ENCODE peak calls at places on chromosome 16, in four cellular contexts. U, F, X and R are unnamed samples. For H3K4me1 and H3K27me3, the result is how much of the 10 kb centered on the place peaks cover.

GRCh38 chr16:81625544-81626152 is 153.4 kb upstream of the PLCG2 start:
- DNase-seq in U (no peak), F (no peak), X (no peak), R (peak)

GRCh38 chr16:66485361-66485760 is 58.3 kb downstream of the BEAN1 start:
- DNase-seq in U (no peak), F (no peak), X (no peak), R (no peak)

GRCh38 chr16:83951544-83951943 is 1.5 kb upstream of the OSGIN1 start:
- DNase-seq in U (no peak), F (no peak), X (no peak), R (no peak)

GRCh38 chr16:89722392-89723278 is 1.3 kb downstream of the ZNF276 start:
- DNase-seq in U (no peak), F (peak), X (peak), R (peak)

GRCh38 chr16:85454171-85454883 is 158.8 kb upstream of the GSE1 start:
- DNase-seq in U (no peak), F (no peak), X (no peak), R (no peak)

GRCh38 chr16:85370881-85371651 is 242.1 kb upstream of the GSE1 start:
- DNase-seq in U (peak), F (no peak), X (no peak), R (peak)

GRCh38 chr16:19086322-19087199 is 19.1 kb downstream of the COQ7 start:
- DNase-seq in U (peak), F (peak), X (peak), R (peak)

GRCh38 chr16:87228363-87228762 is 88.8 kb downstream of the C16orf95 start:
- DNase-seq in U (no peak), F (no peak), X (no peak), R (no peak)

GRCh38 chr16:90035902-90036301 is 16.6 kb upstream of the DBNDD1 start:
- DNase-seq in U (no peak), F (no peak), X (no peak), R (no peak)

GRCh38 chr16:66741131-66741900 is 10.1 kb downstream of the DYNC1LI2 start:
- DNase-seq in U (peak), F (no peak), X (no peak), R (peak)

GRCh38 chr16:74939688-74940087 is 45.2 kb downstream of the WDR59 start:
- DNase-seq in U (no peak), F (no peak), X (no peak), R (no peak)

GRCh38 chr16:86365513-86366040 is 144.8 kb upstream of the FOXF1 start:
- DNase-seq in U (no peak), F (no peak), X (no peak), R (no peak)

GRCh38 chr16:4322121-4323035 is 6.5 kb downstream of the GLIS2 start:
- DNase-seq in U (no peak), F (no peak), X (no peak), R (no peak)

GRCh38 chr16:4324871-4325740 is 9.2 kb downstream of the GLIS2 start:
- DNase-seq in U (no peak), F (no peak), X (no peak), R (peak)

GRCh38 chr16:4323845-4324478 is 8.1 kb downstream of the GLIS2 start:
- DNase-seq in U (peak), F (no peak), X (peak), R (peak)

GRCh38 chr16:4323071-4323844 is 7.4 kb downstream of the GLIS2 start:
- DNase-seq in U (no peak), F (no peak), X (no peak), R (no peak)

GRCh38 chr16:4324479-4324868 is 8.6 kb downstream of the GLIS2 start:
- DNase-seq in U (no peak), F (no peak), X (no peak), R (no peak)
- H3K4me3 ChIP-seq in U (no peak), F (no peak), X (no peak), R (no peak)

DNA sequence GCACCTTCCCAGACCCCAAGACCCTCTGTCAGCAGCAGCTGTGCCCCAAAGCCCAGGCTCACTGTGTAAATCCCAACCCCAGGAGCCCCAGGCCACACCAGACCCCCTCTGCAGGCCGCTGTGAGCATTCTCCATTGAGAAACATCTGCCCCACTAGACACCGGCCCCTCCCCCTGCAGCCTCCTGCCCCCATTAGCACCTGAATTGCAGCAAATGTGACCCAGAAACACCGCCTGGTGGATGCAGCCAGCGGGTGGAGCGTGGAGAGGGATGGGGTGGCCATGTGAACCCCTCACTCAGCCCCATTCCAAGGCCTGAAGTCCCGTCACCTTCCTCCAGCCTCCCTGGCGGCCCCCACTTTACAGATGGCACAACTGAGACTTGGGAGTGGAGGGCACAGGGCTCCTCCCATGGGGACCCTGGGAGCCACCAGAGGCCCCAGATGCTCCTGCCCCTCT is 2.2 kb downstream of the UBALD1 start:
- DNase-seq in U (peak), F (no peak), X (peak), R (no peak)
- H3K4me1 ChIP-seq in U (under half), F (under half), X (under half), R (under half)

GRCh38 chr16:73546351-73546845 is 498.5 kb upstream of the ZFHX3 start:
- DNase-seq in U (peak), F (no peak), X (peak), R (no peak)
- H3K27me3 ChIP-seq in U (under half), F (under half), X (under half), R (under half)

GRCh38 chr16:2981177-2981898 is 1.1 kb upstream of the PKMYT1 start:
- DNase-seq in U (no peak), F (no peak), X (peak), R (peak)
- H3K4me3 ChIP-seq in U (no peak), F (peak), X (peak), R (no peak)

GRCh38 chr16:49698416-49698815 is 157.5 kb downstream of the ZNF423 start:
- DNase-seq in U (peak), F (no peak), X (peak), R (peak)
- H3K4me1 ChIP-seq in U (under half), F (under half), X (half or more), R (under half)

GRCh38 chr16:28100810-28101532 is 37.5 kb upstream of the GSG1L start:
- DNase-seq in U (no peak), F (no peak), X (no peak), R (no peak)

GRCh38 chr16:28096974-28097373 is 33.5 kb upstream of the GSG1L start:
- DNase-seq in U (no peak), F (no peak), X (no peak), R (peak)

GRCh38 chr16:28098959-28099945 is 35.7 kb upstream of the GSG1L start:
- DNase-seq in U (no peak), F (no peak), X (no peak), R (no peak)

GRCh38 chr16:28098171-28098958 is 34.9 kb upstream of the GSG1L start:
- DNase-seq in U (no peak), F (no peak), X (no peak), R (peak)

DNA sequence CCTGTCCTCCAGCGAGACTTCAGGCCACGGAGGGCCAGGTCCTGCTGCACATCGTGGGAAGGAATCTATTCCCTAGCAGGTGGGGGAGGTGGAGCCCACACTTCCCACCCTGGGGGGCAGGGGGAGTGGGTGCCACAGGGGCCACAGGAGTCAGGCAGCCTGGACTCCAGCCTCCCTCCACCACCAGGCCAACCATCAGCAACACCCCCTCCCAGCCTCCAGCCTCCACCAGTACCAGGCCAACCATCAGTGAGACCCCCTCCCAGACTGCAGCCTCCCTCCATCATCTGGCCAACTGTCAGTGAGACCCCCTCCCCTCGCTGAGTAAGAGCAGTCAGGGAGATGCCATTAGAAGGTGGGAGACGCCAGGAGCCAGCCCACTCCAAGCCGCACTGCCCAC is 34.0 kb upstream of the GSG1L start:
- DNase-seq in U (no peak), F (no peak), X (no peak), R (no peak)
- H3K27me3 ChIP-seq in U (under half), F (under half), X (under half), R (under half)

GRCh38 chr16:52446076-52446475 is 100.9 kb downstream of the TOX3 start:
- DNase-seq in U (peak), F (no peak), X (no peak), R (no peak)
- H3K4me3 ChIP-seq in U (no peak), F (no peak), X (no peak), R (no peak)

GRCh38 chr16:10881479-10882030 is 4.6 kb downstream of the CIITA start:
- DNase-seq in U (no peak), F (no peak), X (no peak), R (no peak)

GRCh38 chr16:10878644-10879498 is 1.9 kb downstream of the CIITA start:
- DNase-seq in U (no peak), F (no peak), X (peak), R (peak)

GRCh38 chr16:10880609-10881452 is 3.8 kb downstream of the CIITA start:
- DNase-seq in U (no peak), F (no peak), X (no peak), R (no peak)

GRCh38 chr16:10878328-10878643 is 1.3 kb downstream of the CIITA start:
- DNase-seq in U (no peak), F (no peak), X (no peak), R (no peak)

GRCh38 chr16:10879681-10880589 is 2.9 kb downstream of the CIITA start:
- DNase-seq in U (no peak), F (no peak), X (no peak), R (no peak)
- H3K4me1 ChIP-seq in U (under half), F (under half), X (under half), R (under half)